ENCODE peak calls at places on chromosomes 7 and 10, in five cellular contexts. One of them, this sample, is unnamed.

GRCh38 chr7:31687024-31687423 is at the start of gene PPP1R17:
- DNase-seq in foreskin fibroblast: no peak
- DNase-seq in GM20000: no peak
- DNase-seq in cardiac muscle cell: peak; percentile 10
- DNase-seq in lower leg skin: no peak
- DNase-seq in this sample: no peak

GRCh38 chr7:2022021-2022409 is 210.7 kb downstream of the MAD1L1 start:
- DNase-seq in foreskin fibroblast: no peak
- DNase-seq in GM20000: no peak
- DNase-seq in cardiac muscle cell: no peak
- DNase-seq in lower leg skin: no peak
- DNase-seq in this sample: no peak

GRCh38 chr10:63976538-63976937 is 455.3 kb downstream of the REEP3 start:
- DNase-seq in foreskin fibroblast: no peak
- DNase-seq in GM20000: peak; percentile 75
- DNase-seq in cardiac muscle cell: peak; percentile 56
- DNase-seq in lower leg skin: no peak
- DNase-seq in this sample: peak; percentile 67

GRCh38 chr10:78865518-78865835 is 203.3 kb upstream of the ZMIZ1 start:
- DNase-seq in foreskin fibroblast: no peak
- DNase-seq in GM20000: no peak
- DNase-seq in cardiac muscle cell: peak; percentile 57
- DNase-seq in lower leg skin: no peak
- DNase-seq in this sample: no peak

GRCh38 chr7:117951285-117951684 is 78.0 kb upstream of the CTTNBP2 start:
- DNase-seq in foreskin fibroblast: no peak
- DNase-seq in GM20000: no peak
- DNase-seq in cardiac muscle cell: no peak
- DNase-seq in lower leg skin: no peak
- DNase-seq in this sample: no peak

GRCh38 chr7:815284-816216 is 16.7 kb upstream of the SUN1 start:
- DNase-seq in foreskin fibroblast: no peak
- DNase-seq in GM20000: peak; percentile 49
- DNase-seq in cardiac muscle cell: peak; percentile 26
- DNase-seq in lower leg skin: no peak
- DNase-seq in this sample: peak; percentile 58

GRCh38 chr7:81013036-81013435 is 94.2 kb upstream of the SEMA3C start:
- DNase-seq in foreskin fibroblast: peak; percentile 38
- DNase-seq in GM20000: no peak
- DNase-seq in cardiac muscle cell: peak; percentile 74
- DNase-seq in lower leg skin: no peak
- DNase-seq in this sample: no peak

GRCh38 chr10:96360766-96361165 is 2.0 kb upstream of the OPALIN start:
- DNase-seq in foreskin fibroblast: no peak
- DNase-seq in GM20000: no peak
- DNase-seq in cardiac muscle cell: no peak
- DNase-seq in lower leg skin: no peak
- DNase-seq in this sample: no peak

GRCh38 chr10:102994551-102995295 is 76.6 kb downstream of the CNNM2 start:
- DNase-seq in foreskin fibroblast: no peak
- DNase-seq in GM20000: no peak
- DNase-seq in cardiac muscle cell: no peak
- DNase-seq in lower leg skin: no peak
- DNase-seq in this sample: no peak

GRCh38 chr10:110398419-110399162 is 93.9 kb upstream of the SMNDC1 start:
- DNase-seq in foreskin fibroblast: peak; percentile 100
- DNase-seq in GM20000: no peak
- DNase-seq in cardiac muscle cell: peak; percentile 94
- DNase-seq in lower leg skin: peak; percentile 86
- DNase-seq in this sample: no peak

GRCh38 chr10:64115913-64116643 is 594.9 kb downstream of the REEP3 start:
- DNase-seq in foreskin fibroblast: no peak
- DNase-seq in GM20000: peak; percentile 33
- DNase-seq in cardiac muscle cell: peak; percentile 6
- DNase-seq in lower leg skin: no peak
- DNase-seq in this sample: peak; percentile 19

GRCh38 chr7:28481131-28481926 is 69.0 kb downstream of the CREB5 start:
- DNase-seq in foreskin fibroblast: peak; percentile 42
- DNase-seq in GM20000: peak; percentile 32
- DNase-seq in cardiac muscle cell: peak; percentile 71
- DNase-seq in lower leg skin: no peak
- DNase-seq in this sample: peak; percentile 24

GRCh38 chr10:120041807-120042545 is 149.4 kb downstream of the SEC23IP start:
- DNase-seq in foreskin fibroblast: no peak
- DNase-seq in GM20000: no peak
- DNase-seq in cardiac muscle cell: no peak
- DNase-seq in lower leg skin: no peak
- DNase-seq in this sample: no peak

GRCh38 chr7:31028006-31028405 is 24.1 kb upstream of the ADCYAP1R1 start:
- DNase-seq in foreskin fibroblast: no peak
- DNase-seq in GM20000: no peak
- DNase-seq in cardiac muscle cell: no peak
- DNase-seq in lower leg skin: no peak
- DNase-seq in this sample: no peak

GRCh38 chr10:109427421-109427820 is 495.9 kb downstream of the XPNPEP1 start:
- DNase-seq in foreskin fibroblast: no peak
- DNase-seq in GM20000: no peak
- DNase-seq in cardiac muscle cell: no peak
- DNase-seq in lower leg skin: no peak
- DNase-seq in this sample: no peak

GRCh38 chr7:158487546-158488224 is 99.9 kb downstream of the PTPRN2 start:
- DNase-seq in foreskin fibroblast: no peak
- DNase-seq in GM20000: no peak
- DNase-seq in cardiac muscle cell: no peak
- DNase-seq in lower leg skin: no peak
- DNase-seq in this sample: no peak

GRCh38 chr7:3753868-3754267 is 452.8 kb downstream of the SDK1 start:
- DNase-seq in foreskin fibroblast: no peak
- DNase-seq in GM20000: no peak
- DNase-seq in cardiac muscle cell: no peak
- DNase-seq in lower leg skin: no peak
- DNase-seq in this sample: no peak

GRCh38 chr7:135923700-135924261 is 53.4 kb downstream of the MTPN start:
- DNase-seq in foreskin fibroblast: peak; percentile 92
- DNase-seq in GM20000: no peak
- DNase-seq in cardiac muscle cell: peak; percentile 83
- DNase-seq in lower leg skin: no peak
- DNase-seq in this sample: no peak

GRCh38 chr7:81264116-81264515 is 345.3 kb upstream of the SEMA3C start:
- DNase-seq in foreskin fibroblast: no peak
- DNase-seq in GM20000: no peak
- DNase-seq in cardiac muscle cell: no peak
- DNase-seq in lower leg skin: peak; percentile 28
- DNase-seq in this sample: no peak

GRCh38 chr7:158073845-158074840 is 513.5 kb downstream of the PTPRN2 start:
- DNase-seq in foreskin fibroblast: no peak
- DNase-seq in GM20000: no peak
- DNase-seq in cardiac muscle cell: no peak
- DNase-seq in lower leg skin: no peak
- DNase-seq in this sample: no peak

GRCh38 chr7:98186452-98187137 is 24.6 kb upstream of the BHLHA15 start:
- DNase-seq in foreskin fibroblast: no peak
- DNase-seq in GM20000: no peak
- DNase-seq in cardiac muscle cell: peak; percentile 61
- DNase-seq in lower leg skin: no peak
- DNase-seq in this sample: no peak

GRCh38 chr10:58456180-58456579 is 56.5 kb upstream of the BICC1 start:
- DNase-seq in foreskin fibroblast: no peak
- DNase-seq in GM20000: no peak
- DNase-seq in cardiac muscle cell: no peak
- DNase-seq in lower leg skin: no peak
- DNase-seq in this sample: no peak

GRCh38 chr7:2123360-2123759 is 109.4 kb downstream of the MAD1L1 start:
- DNase-seq in foreskin fibroblast: no peak
- DNase-seq in GM20000: no peak
- DNase-seq in cardiac muscle cell: no peak
- DNase-seq in lower leg skin: no peak
- DNase-seq in this sample: no peak

GRCh38 chr7:2417981-2418481 is 14.6 kb downstream of the CHST12 start:
- DNase-seq in foreskin fibroblast: peak; percentile 69
- DNase-seq in GM20000: no peak
- DNase-seq in cardiac muscle cell: no peak
- DNase-seq in lower leg skin: no peak
- DNase-seq in this sample: no peak

GRCh38 chr7:19375986-19376385 is 230.8 kb upstream of the FERD3L start:
- DNase-seq in foreskin fibroblast: no peak
- DNase-seq in GM20000: no peak
- DNase-seq in cardiac muscle cell: no peak
- DNase-seq in lower leg skin: no peak
- DNase-seq in this sample: no peak

GRCh38 chr10:6140141-6140841 is 51.5 kb downstream of the RBM17 start:
- DNase-seq in foreskin fibroblast: no peak
- DNase-seq in GM20000: no peak
- DNase-seq in cardiac muscle cell: no peak
- DNase-seq in lower leg skin: no peak
- DNase-seq in this sample: no peak

GRCh38 chr10:24133839-24134238 is 75.1 kb upstream of the KIAA1217 start:
- DNase-seq in foreskin fibroblast: no peak
- DNase-seq in GM20000: no peak
- DNase-seq in cardiac muscle cell: no peak
- DNase-seq in lower leg skin: no peak
- DNase-seq in this sample: no peak

DNA sequence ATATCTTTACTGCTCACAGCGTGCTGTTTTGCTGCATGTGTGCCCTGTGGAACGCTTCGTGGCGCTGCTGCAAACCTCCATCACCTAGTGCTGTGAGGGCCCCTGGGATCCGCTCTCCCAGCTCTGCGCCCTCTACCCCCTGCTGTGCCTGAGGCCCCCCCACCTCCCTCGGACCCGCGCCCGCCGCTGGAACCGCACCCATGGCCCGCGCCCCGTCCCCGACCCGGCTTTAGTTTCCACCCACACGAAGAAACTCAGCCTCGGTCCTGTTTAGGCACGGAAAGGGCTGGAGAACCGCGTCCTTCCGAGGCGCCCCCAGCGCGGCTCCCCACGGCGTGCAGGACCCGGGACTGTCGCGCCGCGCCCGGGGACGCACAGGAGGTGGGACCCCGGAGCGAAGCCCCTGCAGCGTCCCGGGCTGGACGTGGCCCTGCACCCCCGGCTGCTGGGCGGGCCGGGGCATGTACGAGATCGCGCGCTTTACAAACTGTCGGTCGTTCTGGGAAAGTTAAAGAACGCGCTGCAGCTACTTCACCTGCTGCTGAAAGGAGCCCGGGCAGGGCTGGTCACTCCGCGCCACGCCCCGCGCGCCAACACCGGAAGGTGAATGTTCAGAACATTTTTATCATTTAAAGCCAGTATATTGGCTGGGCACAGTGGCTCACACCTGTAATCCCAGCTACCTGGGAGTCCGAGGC is 54.3 kb downstream of the BMS1 start:
- DNase-seq in foreskin fibroblast: peak; percentile 21
- DNase-seq in GM20000: no peak
- DNase-seq in cardiac muscle cell: peak; percentile 39
- DNase-seq in lower leg skin: no peak
- DNase-seq in this sample: peak; percentile 42
- TF ChIP-seq CTCF in foreskin fibroblast: peak; percentile 11
- TF ChIP-seq CTCF in GM20000: no peak
- TF ChIP-seq CTCF in cardiac muscle cell: peak; percentile 16
- TF ChIP-seq CTCF in lower leg skin: no peak
- TF ChIP-seq CTCF in this sample: no peak

GRCh38 chr7:29950480-29950879 is 39.1 kb downstream of the SCRN1 start:
- DNase-seq in foreskin fibroblast: no peak
- DNase-seq in GM20000: no peak
- DNase-seq in cardiac muscle cell: no peak
- DNase-seq in lower leg skin: no peak
- DNase-seq in this sample: no peak

GRCh38 chr7:29945259-29945809 is 44.3 kb downstream of the SCRN1 start:
- DNase-seq in foreskin fibroblast: no peak
- DNase-seq in GM20000: no peak
- DNase-seq in cardiac muscle cell: peak; percentile 9
- DNase-seq in lower leg skin: no peak
- DNase-seq in this sample: no peak

GRCh38 chr7:29951206-29951605 is 38.4 kb downstream of the SCRN1 start:
- DNase-seq in foreskin fibroblast: no peak
- DNase-seq in GM20000: no peak
- DNase-seq in cardiac muscle cell: no peak
- DNase-seq in lower leg skin: no peak
- DNase-seq in this sample: no peak

GRCh38 chr7:29946428-29947186 is 43.0 kb downstream of the SCRN1 start:
- DNase-seq in foreskin fibroblast: no peak
- DNase-seq in GM20000: no peak
- DNase-seq in cardiac muscle cell: peak; percentile 60
- DNase-seq in lower leg skin: no peak
- DNase-seq in this sample: no peak
- TF ChIP-seq CTCF in foreskin fibroblast: peak; percentile 27
- TF ChIP-seq CTCF in GM20000: no peak
- TF ChIP-seq CTCF in cardiac muscle cell: peak; percentile 45
- TF ChIP-seq CTCF in lower leg skin: no peak
- TF ChIP-seq CTCF in this sample: no peak

DNA sequence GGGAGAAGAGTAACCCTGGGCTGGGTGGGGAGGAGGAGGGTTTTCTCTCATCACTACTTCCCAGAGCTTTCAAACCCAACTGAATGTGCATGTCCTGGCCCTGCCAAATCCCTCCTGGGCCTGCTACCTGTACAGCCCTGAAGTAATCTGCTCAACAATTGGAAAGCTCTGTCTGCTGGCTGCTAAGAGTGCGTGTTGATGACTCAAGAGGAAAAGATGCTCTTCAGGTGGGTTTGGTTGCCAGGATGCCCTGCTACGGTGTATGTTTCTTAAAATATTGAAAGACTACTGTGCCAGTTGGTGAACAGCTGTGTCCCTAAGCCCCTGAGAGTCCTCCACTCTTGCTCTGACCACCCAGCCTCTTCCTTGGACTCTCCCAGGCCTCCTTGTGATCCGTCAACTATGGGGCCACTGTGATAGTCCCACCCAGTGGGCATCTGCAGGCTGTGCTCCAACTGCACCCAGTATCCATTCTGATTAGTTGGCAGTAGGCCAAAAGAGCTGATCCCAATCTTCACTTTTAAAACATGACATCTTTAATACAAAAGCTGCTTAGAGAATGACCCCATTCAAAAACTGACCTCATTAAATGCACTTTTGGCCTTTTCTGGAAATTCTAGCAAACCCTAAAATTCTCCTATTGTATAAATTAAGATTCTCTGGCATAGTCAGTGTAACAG is 85.6 kb downstream of the AOAH start:
- DNase-seq in foreskin fibroblast: no peak
- DNase-seq in GM20000: no peak
- DNase-seq in cardiac muscle cell: no peak
- DNase-seq in lower leg skin: no peak
- DNase-seq in this sample: no peak
- TF ChIP-seq CTCF in foreskin fibroblast: no peak
- TF ChIP-seq CTCF in GM20000: no peak
- TF ChIP-seq CTCF in cardiac muscle cell: no peak
- TF ChIP-seq CTCF in lower leg skin: no peak
- TF ChIP-seq CTCF in this sample: no peak

GRCh38 chr7:155372782-155373358 is 75.2 kb downstream of the INSIG1 start:
- DNase-seq in foreskin fibroblast: no peak
- DNase-seq in GM20000: no peak
- DNase-seq in cardiac muscle cell: no peak
- DNase-seq in lower leg skin: no peak
- DNase-seq in this sample: no peak
- TF ChIP-seq CTCF in foreskin fibroblast: no peak
- TF ChIP-seq CTCF in GM20000: no peak
- TF ChIP-seq CTCF in cardiac muscle cell: no peak
- TF ChIP-seq CTCF in lower leg skin: no peak
- TF ChIP-seq CTCF in this sample: no peak

GRCh38 chr7:110534241-110534931 is 556.5 kb upstream of the LRRN3 start:
- DNase-seq in foreskin fibroblast: peak; percentile 13
- DNase-seq in GM20000: no peak
- DNase-seq in cardiac muscle cell: no peak
- DNase-seq in lower leg skin: peak; percentile 73
- DNase-seq in this sample: no peak
- TF ChIP-seq CTCF in foreskin fibroblast: no peak
- TF ChIP-seq CTCF in GM20000: no peak
- TF ChIP-seq CTCF in cardiac muscle cell: no peak
- TF ChIP-seq CTCF in lower leg skin: no peak
- TF ChIP-seq CTCF in this sample: no peak